ENCODE peak calls at places on chromosome 11, in nine cellular contexts. G, S, U, F, X, V, N, K and P are unnamed samples.

GRCh38 chr11:126391970-126392637 is 36.6 kb downstream of the ST3GAL4 start:
- DNase-seq in N (no peak), G (no peak), F (peak), K (no peak), U (no peak), V (no peak), S (no peak), X (no peak), P (peak)

GRCh38 chr11:121965330-121965729 is 150.7 kb downstream of the BLID start:
- DNase-seq in N (peak), S (no peak), F (no peak), G (no peak), U (no peak), X (no peak), V (no peak), K (no peak), P (no peak)

GRCh38 chr11:13446444-13446843 is 16.6 kb downstream of the BTBD10 start:
- DNase-seq in V (no peak), N (peak), F (no peak), S (no peak), U (no peak), X (no peak), K (no peak), G (no peak), P (no peak)

GRCh38 chr11:71433648-71434450 is 14.3 kb downstream of the DHCR7 start:
- DNase-seq in G (peak), N (no peak), F (no peak), V (no peak), U (peak), X (no peak), K (no peak), S (peak), P (peak)

GRCh38 chr11:111327908-111328624 is 29.7 kb downstream of the POU2AF3 start:
- DNase-seq in N (peak), U (peak), G (no peak), V (no peak), X (no peak), S (peak), K (peak), F (peak), P (no peak)

GRCh38 chr11:110463153-110463552 is 33.4 kb downstream of the FDX1 start:
- DNase-seq in X (no peak), G (peak), F (peak), S (peak), U (peak), N (peak), V (peak), K (no peak), P (no peak)

GRCh38 chr11:123351375-123351774 is 78.7 kb upstream of the GRAMD1B start:
- DNase-seq in S (no peak), K (no peak), X (no peak), V (no peak), U (no peak), N (no peak), F (peak), G (no peak), P (peak)

GRCh38 chr11:133163463-133164419 is 368.6 kb downstream of the OPCML start:
- DNase-seq in K (no peak), G (peak), U (no peak), F (no peak), N (peak), V (peak), S (no peak), X (no peak), P (peak)

GRCh38 chr11:1832989-1833365 is 1.8 kb upstream of the SYT8 start:
- DNase-seq in V (no peak), S (peak), F (no peak), K (no peak), N (no peak), G (no peak), X (no peak), U (no peak), P (no peak)

GRCh38 chr11:113664069-113664980 is 41.8 kb downstream of the TMPRSS5 start:
- DNase-seq in U (no peak), X (peak), F (no peak), G (no peak), S (no peak), V (no peak), N (peak), K (no peak), P (no peak)

GRCh38 chr11:120645639-120646038 is 134.1 kb downstream of the GRIK4 start:
- DNase-seq in X (no peak), G (no peak), S (no peak), V (no peak), N (no peak), U (no peak), F (no peak), K (no peak), P (no peak)

GRCh38 chr11:62081378-62082291 is 42.2 kb upstream of the INCENP start:
- DNase-seq in N (peak), X (peak), K (peak), G (peak), F (peak), U (peak), S (peak), V (peak), P (peak)

GRCh38 chr11:106077609-106078517 is at the start of gene AASDHPPT:
- DNase-seq in U (no peak), X (peak), F (no peak), N (peak), K (no peak), G (peak), S (peak), V (no peak), P (no peak)

GRCh38 chr11:114928260-114928870 is 250.0 kb downstream of the NXPE2 start:
- DNase-seq in U (no peak), V (no peak), S (no peak), F (no peak), G (no peak), N (no peak), K (no peak), X (no peak), P (no peak)

GRCh38 chr11:62555464-62556092 is 9.0 kb upstream of the AHNAK start:
- DNase-seq in U (no peak), S (no peak), X (no peak), V (no peak), K (no peak), N (peak), G (peak), F (peak), P (no peak)

GRCh38 chr11:67033661-67034166 is 10.8 kb downstream of the SYT12 start:
- DNase-seq in X (no peak), G (no peak), K (no peak), U (no peak), N (peak), V (peak), S (no peak), F (no peak), P (no peak)

GRCh38 chr11:10927533-10927932 is 69.7 kb upstream of the ZBED5 start:
- DNase-seq in V (no peak), F (no peak), U (no peak), G (no peak), N (no peak), K (no peak), S (peak), X (no peak), P (no peak)

GRCh38 chr11:29530961-29531360 is 485.9 kb downstream of the KCNA4 start:
- DNase-seq in G (no peak), K (no peak), V (no peak), U (no peak), N (no peak), X (no peak), S (no peak), F (no peak), P (no peak)

GRCh38 chr11:61509058-61510029 is 795 bp downstream of the LRRC10B start:
- DNase-seq in K (no peak), U (peak), F (peak), X (peak), S (peak), N (peak), V (no peak), G (no peak), P (peak)

GRCh38 chr11:44793350-44794090 is 66.8 kb downstream of the TSPAN18 start:
- DNase-seq in N (peak), V (no peak), U (no peak), K (no peak), S (no peak), X (no peak), G (no peak), F (no peak), P (no peak)

GRCh38 chr11:104653011-104653806 is 245.1 kb downstream of the CASP12 start:
- DNase-seq in S (no peak), U (no peak), X (no peak), K (no peak), F (no peak), V (no peak), N (peak), G (no peak), P (no peak)

GRCh38 chr11:44326615-44327475 is 16.9 kb upstream of the ALX4 start:
- DNase-seq in K (no peak), G (no peak), X (no peak), F (no peak), S (no peak), U (no peak), N (no peak), V (no peak), P (no peak)

GRCh38 chr11:129239207-129239606 is 47.1 kb upstream of the ARHGAP32 start:
- DNase-seq in S (no peak), X (no peak), K (no peak), U (no peak), F (no peak), V (no peak), N (no peak), G (no peak), P (no peak)

GRCh38 chr11:3154001-3154599 is 11.0 kb downstream of the OSBPL5 start:
- DNase-seq in N (peak), S (no peak), V (no peak), U (no peak), K (no peak), G (no peak), F (no peak), X (no peak), P (no peak)

GRCh38 chr11:67584881-67585873 is 1.6 kb downstream of the GSTP1 start:
- DNase-seq in K (no peak), X (no peak), U (no peak), V (no peak), N (no peak), F (no peak), G (no peak), S (no peak), P (no peak)

GRCh38 chr11:117839936-117840813 is 15.6 kb upstream of the FXYD2 start:
- DNase-seq in K (peak), S (no peak), U (no peak), N (no peak), F (peak), V (no peak), X (no peak), G (no peak), P (no peak)

GRCh38 chr11:64314146-64314804 is 3.1 kb downstream of the TRMT112 start:
- DNase-seq in G (no peak), F (no peak), X (no peak), K (no peak), V (no peak), S (no peak), U (no peak), N (no peak), P (no peak)

GRCh38 chr11:88179141-88179540 is 3.9 kb upstream of the RAB38 start:
- DNase-seq in K (no peak), V (no peak), X (no peak), S (no peak), F (no peak), G (no peak), U (no peak), N (peak), P (no peak)

GRCh38 chr11:126317681-126318641 is 14.1 kb downstream of the DCPS start:
- DNase-seq in V (no peak), F (peak), K (peak), N (peak), G (peak), U (peak), X (no peak), S (no peak), P (no peak)

GRCh38 chr11:86797133-86797532 is 3.2 kb upstream of the PRSS23 start:
- DNase-seq in N (no peak), X (no peak), F (no peak), K (no peak), S (no peak), V (no peak), U (no peak), G (no peak), P (no peak)

GRCh38 chr11:64894812-64895452 is 16.5 kb upstream of the EHD1 start:
- DNase-seq in X (no peak), S (no peak), F (no peak), K (no peak), N (no peak), U (no peak), V (no peak), G (no peak), P (no peak)

GRCh38 chr11:94128171-94128745 is 383 bp upstream of the PANX1 start:
- DNase-seq in V (no peak), F (no peak), K (no peak), S (no peak), X (no peak), U (no peak), G (peak), N (no peak), P (no peak)

GRCh38 chr11:30935861-30936260 is 349.7 kb upstream of the MPPED2 start:
- DNase-seq in F (no peak), K (no peak), S (no peak), V (no peak), U (no peak), G (no peak), X (no peak), N (peak), P (no peak)

GRCh38 chr11:68684385-68685356 is at the start of gene GAL:
- DNase-seq in F (no peak), G (no peak), V (no peak), X (no peak), U (no peak), S (no peak), K (no peak), N (no peak), P (no peak)

GRCh38 chr11:67316882-67317364 is 13.6 kb downstream of the SSH3 start:
- DNase-seq in V (no peak), U (no peak), G (no peak), S (no peak), N (peak), K (no peak), X (peak), F (no peak), P (no peak)

GRCh38 chr11:134854391-134854991 is 442.4 kb upstream of the B3GAT1 start:
- DNase-seq in N (no peak), K (no peak), U (no peak), V (no peak), F (no peak), G (no peak), X (no peak), S (no peak), P (peak)

GRCh38 chr11:32414925-32415324 is 20.4 kb downstream of the WT1 start:
- DNase-seq in N (no peak), G (no peak), K (no peak), F (no peak), S (no peak), X (no peak), V (no peak), U (no peak), P (no peak)

GRCh38 chr11:47186076-47186936 is at the start of gene PACSIN3:
- DNase-seq in F (peak), V (no peak), U (no peak), K (no peak), G (no peak), S (peak), X (no peak), N (peak), P (no peak)
- TF ChIP-seq CTCF in F (no peak), V (no peak), U (no peak), K (no peak), G (no peak), S (no peak), X (no peak), N (no peak), P (peak)

GRCh38 chr11:75717608-75718403 is at the start of gene MOGAT2:
- DNase-seq in S (no peak), F (no peak), V (no peak), K (peak), X (no peak), N (no peak), G (no peak), U (no peak), P (no peak)
- H3K27ac ChIP-seq in S (peak), F (no peak), V (no peak), K (no peak), X (no peak), N (no peak), G (no peak), U (no peak), P (no peak)

GRCh38 chr11:83193315-83194283 is at the start of gene ANKRD42:
- DNase-seq in V (peak), G (peak), U (peak), N (peak), F (peak), S (peak), X (peak), K (peak), P (peak)
- TF ChIP-seq CTCF in V (no peak), G (no peak), U (no peak), N (no peak), F (no peak), S (no peak), X (no peak), K (no peak), P (no peak)

GRCh38 chr11:33863418-33864172 is 28.3 kb downstream of the LMO2 start:
- DNase-seq in V (no peak), N (no peak), G (no peak), F (no peak), X (no peak), U (no peak), S (no peak), K (no peak), P (no peak)

GRCh38 chr11:33867566-33867965 is 24.3 kb downstream of the LMO2 start:
- DNase-seq in N (no peak), F (no peak), G (no peak), S (no peak), V (no peak), U (no peak), X (no peak), K (no peak), P (no peak)

GRCh38 chr11:33861911-33862310 is 30.0 kb downstream of the LMO2 start:
- DNase-seq in U (no peak), X (no peak), F (no peak), N (no peak), S (no peak), K (no peak), G (no peak), V (no peak), P (no peak)

GRCh38 chr11:33861366-33861765 is 30.5 kb downstream of the LMO2 start:
- DNase-seq in F (no peak), K (no peak), V (no peak), X (no peak), S (no peak), N (no peak), U (no peak), G (no peak), P (no peak)

GRCh38 chr11:33864479-33864878 is 27.4 kb downstream of the LMO2 start:
- DNase-seq in U (no peak), V (no peak), S (no peak), K (no peak), G (no peak), F (no peak), X (no peak), N (no peak), P (no peak)
- H3K27ac ChIP-seq in U (no peak), V (no peak), S (no peak), K (no peak), G (no peak), F (no peak), X (no peak), N (no peak), P (no peak)

DNA sequence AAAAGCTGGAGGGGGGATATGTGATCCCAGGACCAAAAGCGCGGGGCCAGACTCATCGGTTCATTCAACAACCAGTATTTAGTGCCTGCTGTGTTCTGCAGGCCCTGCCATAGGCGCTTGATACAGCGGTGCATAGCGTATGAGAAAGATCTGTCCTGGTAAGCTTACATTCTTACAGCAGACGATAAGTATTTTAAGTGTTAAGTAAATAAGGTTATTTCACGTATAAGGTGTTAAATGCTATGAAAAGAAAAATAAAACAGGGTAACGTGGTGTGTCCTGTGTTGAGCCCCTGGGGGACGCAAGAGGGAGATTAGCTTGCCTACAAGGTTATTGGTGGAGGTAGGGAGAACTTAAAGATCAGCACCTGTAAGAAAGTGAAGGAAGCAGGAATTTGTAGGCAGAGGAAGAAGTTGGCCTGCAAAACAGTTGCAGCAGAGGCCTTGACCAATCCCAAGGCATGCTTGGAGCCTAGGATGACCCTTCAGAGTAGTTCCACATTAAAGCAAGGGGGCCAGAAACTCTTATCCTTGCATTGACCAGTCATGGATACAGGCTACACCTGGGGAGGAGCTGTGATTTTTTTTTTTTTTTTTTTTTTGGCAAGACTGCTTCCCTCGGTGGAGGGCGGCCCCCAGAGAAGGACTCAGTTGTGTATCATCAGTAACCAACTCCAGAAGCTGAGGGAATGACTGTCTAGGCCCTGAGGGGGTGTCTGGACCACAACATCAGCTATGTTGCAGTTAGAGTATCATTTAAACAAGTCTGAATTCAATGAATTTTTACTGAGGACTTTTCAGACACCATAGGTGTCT is 499 bp upstream of the LIPT2 start:
- DNase-seq in X (peak), G (peak), N (no peak), F (no peak), U (no peak), S (no peak), K (no peak), V (no peak), P (no peak)
- TF ChIP-seq CTCF in X (no peak), G (no peak), N (no peak), F (no peak), U (no peak), S (no peak), K (no peak), V (no peak), P (no peak)